ENCODE peak calls at places on chromosomes 11 and 22, in four cellular contexts. O, D, G and Z are unnamed samples.

GRCh38 chr11:73330569-73331093 is 22.6 kb downstream of the ARHGEF17 start:
- DNase-seq in O (no peak), D (no peak), G (peak; percentile 62), Z (peak; percentile 68)

GRCh38 chr11:75204012-75204674 is 36.4 kb upstream of the TPBGL start:
- DNase-seq in O (no peak), D (no peak), G (no peak), Z (no peak)

GRCh38 chr11:75733346-75734107 is 15.9 kb downstream of the MOGAT2 start:
- DNase-seq in O (no peak), D (peak; percentile 36), G (no peak), Z (no peak)

GRCh38 chr11:76170473-76170872 is 35.8 kb downstream of the WNT11 start:
- DNase-seq in O (no peak), D (no peak), G (no peak), Z (no peak)

GRCh38 chr22:19974233-19974861 is 32.7 kb upstream of the TXNRD2 start:
- DNase-seq in O (no peak), D (no peak), G (peak; percentile 48), Z (no peak)

GRCh38 chr22:46367707-46368191 is 32.2 kb downstream of the TRMU start:
- DNase-seq in O (no peak), D (peak; percentile 78), G (peak; percentile 49), Z (peak; percentile 26)

GRCh38 chr22:29330753-29331152 is 15.3 kb upstream of the RASL10A start:
- DNase-seq in O (no peak), D (no peak), G (peak; percentile 91), Z (peak; percentile 88)

GRCh38 chr11:114921697-114922096 is 243.4 kb downstream of the NXPE2 start:
- DNase-seq in O (no peak), D (no peak), G (no peak), Z (no peak)

GRCh38 chr11:77821349-77821851 is 456 bp downstream of the AAMDC start:
- DNase-seq in O (no peak), D (peak; percentile 28), G (peak; percentile 55), Z (peak; percentile 18)

GRCh38 chr22:48327721-48328120 is 1500.0 kb downstream of the BRD1 start:
- DNase-seq in O (no peak), D (no peak), G (no peak), Z (no peak)

GRCh38 chr22:19533857-19534256 is 9.6 kb upstream of the CLDN5 start:
- DNase-seq in O (no peak), D (no peak), G (no peak), Z (no peak)

GRCh38 chr11:124762624-124763155 is 600 bp upstream of the ESAM start:
- DNase-seq in O (no peak), D (no peak), G (no peak), Z (no peak)